ENCODE peak calls at places on chromosomes 2 and 18, in nine cellular contexts. One of them, this sample, is unnamed. For H3K27me3, the result is how much of the 10 kb centered on the place peaks cover.

GRCh38 chr2:105746177-105747080 is 1.7 kb downstream of the NCK2 start:
- DNase-seq in neural progenitor cell: peak
- DNase-seq in HCT116: no peak
- DNase-seq in GM06990: peak
- DNase-seq in tibial artery: peak
- DNase-seq in PC-3: peak
- DNase-seq in thoracic aorta: peak
- DNase-seq in psoas muscle: no peak
- DNase-seq in MM.1S: peak
- DNase-seq in this sample: no peak

GRCh38 chr2:200814917-200815316 is 3.2 kb downstream of the BZW1 start:
- DNase-seq in neural progenitor cell: no peak
- DNase-seq in HCT116: no peak
- DNase-seq in GM06990: no peak
- DNase-seq in tibial artery: no peak
- DNase-seq in PC-3: no peak
- DNase-seq in thoracic aorta: no peak
- DNase-seq in psoas muscle: no peak
- DNase-seq in MM.1S: no peak
- DNase-seq in this sample: no peak

GRCh38 chr2:142286618-142287017 is 155.8 kb upstream of the LRP1B start:
- DNase-seq in neural progenitor cell: peak
- DNase-seq in HCT116: peak
- DNase-seq in GM06990: no peak
- DNase-seq in tibial artery: no peak
- DNase-seq in PC-3: peak
- DNase-seq in thoracic aorta: no peak
- DNase-seq in psoas muscle: no peak
- DNase-seq in MM.1S: no peak
- DNase-seq in this sample: no peak

GRCh38 chr18:11664286-11664685 is 24.8 kb upstream of the GNAL start:
- DNase-seq in neural progenitor cell: no peak
- DNase-seq in HCT116: no peak
- DNase-seq in GM06990: no peak
- DNase-seq in tibial artery: no peak
- DNase-seq in PC-3: no peak
- DNase-seq in thoracic aorta: no peak
- DNase-seq in psoas muscle: no peak
- DNase-seq in MM.1S: no peak
- DNase-seq in this sample: no peak

GRCh38 chr2:108621087-108621559 is 86.9 kb downstream of the LIMS1 start:
- DNase-seq in neural progenitor cell: peak
- DNase-seq in HCT116: peak
- DNase-seq in GM06990: peak
- DNase-seq in tibial artery: no peak
- DNase-seq in PC-3: peak
- DNase-seq in thoracic aorta: no peak
- DNase-seq in psoas muscle: no peak
- DNase-seq in MM.1S: peak
- DNase-seq in this sample: no peak

GRCh38 chr2:242052421-242052820 is 182.9 kb downstream of the RTP5 start:
- DNase-seq in neural progenitor cell: no peak
- DNase-seq in HCT116: no peak
- DNase-seq in GM06990: no peak
- DNase-seq in tibial artery: no peak
- DNase-seq in PC-3: no peak
- DNase-seq in thoracic aorta: no peak
- DNase-seq in psoas muscle: no peak
- DNase-seq in MM.1S: no peak
- DNase-seq in this sample: no peak

GRCh38 chr2:9653485-9654271 is 22.9 kb upstream of the YWHAQ start:
- DNase-seq in neural progenitor cell: no peak
- DNase-seq in HCT116: no peak
- DNase-seq in GM06990: peak
- DNase-seq in tibial artery: no peak
- DNase-seq in PC-3: no peak
- DNase-seq in thoracic aorta: no peak
- DNase-seq in psoas muscle: no peak
- DNase-seq in MM.1S: no peak
- DNase-seq in this sample: no peak

GRCh38 chr2:96555146-96555610 is 18.6 kb downstream of the ARID5A start:
- DNase-seq in neural progenitor cell: no peak
- DNase-seq in HCT116: no peak
- DNase-seq in GM06990: no peak
- DNase-seq in tibial artery: no peak
- DNase-seq in PC-3: no peak
- DNase-seq in thoracic aorta: no peak
- DNase-seq in psoas muscle: no peak
- DNase-seq in MM.1S: no peak
- DNase-seq in this sample: no peak

GRCh38 chr18:74524097-74524496 is 10.2 kb upstream of the CNDP1 start:
- DNase-seq in neural progenitor cell: no peak
- DNase-seq in HCT116: no peak
- DNase-seq in GM06990: no peak
- DNase-seq in tibial artery: peak
- DNase-seq in PC-3: no peak
- DNase-seq in thoracic aorta: no peak
- DNase-seq in psoas muscle: no peak
- DNase-seq in MM.1S: no peak
- DNase-seq in this sample: no peak

GRCh38 chr18:22223263-22223960 is 54.0 kb downstream of the GATA6 start:
- DNase-seq in neural progenitor cell: no peak
- DNase-seq in HCT116: peak
- DNase-seq in GM06990: no peak
- DNase-seq in tibial artery: peak
- DNase-seq in PC-3: peak
- DNase-seq in thoracic aorta: peak
- DNase-seq in psoas muscle: peak
- DNase-seq in MM.1S: no peak
- DNase-seq in this sample: peak

DNA sequence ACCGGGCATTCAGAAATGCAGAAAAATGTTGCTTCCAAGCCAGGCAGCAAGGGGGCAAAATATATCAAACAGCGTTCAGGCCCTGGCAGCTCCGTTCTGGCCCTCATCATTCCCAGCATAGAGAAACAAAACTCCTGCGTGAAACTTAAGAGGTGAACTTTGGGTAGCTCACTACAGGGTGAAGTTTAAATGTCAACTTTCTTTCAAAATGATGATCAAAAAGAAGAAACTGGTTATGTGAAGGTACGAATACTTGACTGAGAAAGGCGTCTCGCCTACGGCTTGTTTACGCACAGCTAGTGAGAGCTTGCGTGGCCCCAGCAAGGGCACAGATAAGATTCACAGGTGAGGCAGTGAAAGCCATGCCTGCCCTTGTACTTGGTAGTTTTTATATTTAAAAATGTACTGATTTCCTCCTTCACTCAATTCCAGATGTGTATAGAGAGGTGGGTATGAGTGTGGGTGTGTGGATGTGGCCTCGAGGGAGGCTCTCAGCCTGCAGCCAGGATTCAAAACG is 127.5 kb downstream of the NFATC1 start:
- DNase-seq in neural progenitor cell: no peak
- DNase-seq in HCT116: no peak
- DNase-seq in GM06990: no peak
- DNase-seq in tibial artery: peak
- DNase-seq in PC-3: no peak
- DNase-seq in thoracic aorta: no peak
- DNase-seq in psoas muscle: no peak
- DNase-seq in MM.1S: no peak
- DNase-seq in this sample: no peak
- H3K4me3 ChIP-seq in neural progenitor cell: no peak
- H3K4me3 ChIP-seq in HCT116: no peak
- H3K4me3 ChIP-seq in GM06990: no peak
- H3K4me3 ChIP-seq in tibial artery: no peak
- H3K4me3 ChIP-seq in PC-3: no peak
- H3K4me3 ChIP-seq in thoracic aorta: no peak
- H3K4me3 ChIP-seq in psoas muscle: no peak
- H3K4me3 ChIP-seq in MM.1S: no peak
- H3K4me3 ChIP-seq in this sample: no peak

DNA sequence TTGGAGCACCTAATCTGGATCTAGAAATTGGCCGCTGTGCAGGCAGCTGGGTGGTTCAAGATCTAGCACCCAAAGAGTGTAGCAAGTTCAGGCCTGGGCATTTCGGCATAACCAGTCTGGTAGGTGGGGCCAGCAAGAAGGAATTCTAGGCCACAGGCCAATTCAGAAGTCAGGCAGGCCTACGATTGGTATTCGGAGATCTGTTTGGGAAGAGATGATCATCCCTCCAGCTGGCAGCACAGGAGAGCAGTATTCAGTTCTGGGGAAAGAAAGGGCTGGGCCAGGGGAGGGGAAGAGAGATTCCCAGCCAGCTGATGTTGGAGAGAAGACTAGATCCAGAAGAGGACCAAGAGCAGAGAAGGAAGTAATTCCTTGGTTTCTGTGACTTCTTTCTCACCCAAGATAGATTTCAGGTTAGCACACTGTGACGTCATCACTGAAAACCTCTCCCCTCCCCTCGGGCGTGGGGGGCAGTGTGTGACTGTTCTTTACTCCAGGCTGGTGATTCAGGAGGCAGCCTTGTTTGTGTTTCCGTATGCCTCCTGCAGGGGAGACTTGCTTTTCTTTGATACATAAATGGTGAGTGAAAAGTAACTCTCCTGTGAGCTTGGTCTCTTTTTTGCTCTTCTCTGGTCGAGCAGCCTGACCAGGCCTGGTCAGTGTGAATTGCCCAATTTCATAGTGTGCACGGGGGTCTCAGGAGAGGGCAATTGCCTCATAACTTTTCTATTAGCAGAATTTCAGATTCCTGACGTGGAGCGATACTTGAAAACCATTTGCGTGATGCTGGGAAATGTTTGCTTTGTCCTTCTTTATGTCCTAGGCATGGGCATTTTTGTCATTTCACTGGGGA is 61.1 kb downstream of the MEIS1 start:
- DNase-seq in neural progenitor cell: peak
- DNase-seq in HCT116: no peak
- DNase-seq in GM06990: no peak
- DNase-seq in tibial artery: peak
- DNase-seq in PC-3: peak
- DNase-seq in thoracic aorta: peak
- DNase-seq in psoas muscle: peak
- DNase-seq in MM.1S: no peak
- DNase-seq in this sample: peak
- TF ChIP-seq CTCF in neural progenitor cell: no peak
- TF ChIP-seq CTCF in HCT116: no peak
- TF ChIP-seq CTCF in GM06990: no peak
- TF ChIP-seq CTCF in tibial artery: peak
- TF ChIP-seq CTCF in PC-3: peak
- TF ChIP-seq CTCF in thoracic aorta: peak
- TF ChIP-seq CTCF in psoas muscle: no peak
- TF ChIP-seq CTCF in MM.1S: no peak
- TF ChIP-seq CTCF in this sample: peak

DNA sequence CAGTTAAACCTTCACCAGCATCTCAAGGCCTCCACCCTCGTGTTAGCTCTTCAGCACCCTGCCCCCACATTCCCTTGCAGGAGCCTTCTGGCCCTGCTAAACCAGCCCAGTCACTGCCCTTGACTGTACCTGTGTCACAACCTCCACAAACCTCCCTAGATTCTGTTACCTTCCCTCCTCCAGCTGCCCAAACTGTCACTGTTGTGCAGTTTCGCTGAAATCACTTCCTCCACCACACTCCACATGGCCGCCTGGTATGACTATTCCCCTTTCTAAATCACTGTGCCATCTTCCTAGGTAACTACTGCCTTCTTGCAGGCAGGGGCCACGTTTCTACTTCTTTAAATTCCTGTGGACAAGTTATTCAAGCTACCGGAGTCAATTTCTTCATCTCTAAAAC is 160.2 kb downstream of the GALNT14 start:
- DNase-seq in neural progenitor cell: no peak
- DNase-seq in HCT116: no peak
- DNase-seq in GM06990: no peak
- DNase-seq in tibial artery: no peak
- DNase-seq in PC-3: no peak
- DNase-seq in thoracic aorta: no peak
- DNase-seq in psoas muscle: no peak
- DNase-seq in MM.1S: no peak
- DNase-seq in this sample: no peak
- H3K27me3 ChIP-seq in neural progenitor cell: under half
- H3K27me3 ChIP-seq in HCT116: under half
- H3K27me3 ChIP-seq in GM06990: under half
- H3K27me3 ChIP-seq in tibial artery: under half
- H3K27me3 ChIP-seq in PC-3: under half
- H3K27me3 ChIP-seq in thoracic aorta: under half
- H3K27me3 ChIP-seq in psoas muscle: under half
- H3K27me3 ChIP-seq in MM.1S: under half
- H3K27me3 ChIP-seq in this sample: under half

GRCh38 chr18:907171-907879 is 2.7 kb downstream of the ADCYAP1 start:
- DNase-seq in neural progenitor cell: peak
- DNase-seq in HCT116: no peak
- DNase-seq in GM06990: no peak
- DNase-seq in tibial artery: no peak
- DNase-seq in PC-3: peak
- DNase-seq in thoracic aorta: no peak
- DNase-seq in psoas muscle: peak
- DNase-seq in MM.1S: no peak
- DNase-seq in this sample: no peak

GRCh38 chr18:905948-906415 is 1.3 kb downstream of the ADCYAP1 start:
- DNase-seq in neural progenitor cell: peak
- DNase-seq in HCT116: no peak
- DNase-seq in GM06990: no peak
- DNase-seq in tibial artery: no peak
- DNase-seq in PC-3: no peak
- DNase-seq in thoracic aorta: no peak
- DNase-seq in psoas muscle: no peak
- DNase-seq in MM.1S: no peak
- DNase-seq in this sample: no peak

GRCh38 chr18:906416-907170 is 1.9 kb downstream of the ADCYAP1 start:
- DNase-seq in neural progenitor cell: peak
- DNase-seq in HCT116: no peak
- DNase-seq in GM06990: no peak
- DNase-seq in tibial artery: no peak
- DNase-seq in PC-3: no peak
- DNase-seq in thoracic aorta: no peak
- DNase-seq in psoas muscle: no peak
- DNase-seq in MM.1S: no peak
- DNase-seq in this sample: no peak

GRCh38 chr18:908631-909621 is 4.3 kb downstream of the ADCYAP1 start:
- DNase-seq in neural progenitor cell: peak
- DNase-seq in HCT116: no peak
- DNase-seq in GM06990: no peak
- DNase-seq in tibial artery: no peak
- DNase-seq in PC-3: no peak
- DNase-seq in thoracic aorta: no peak
- DNase-seq in psoas muscle: no peak
- DNase-seq in MM.1S: no peak
- DNase-seq in this sample: no peak

DNA sequence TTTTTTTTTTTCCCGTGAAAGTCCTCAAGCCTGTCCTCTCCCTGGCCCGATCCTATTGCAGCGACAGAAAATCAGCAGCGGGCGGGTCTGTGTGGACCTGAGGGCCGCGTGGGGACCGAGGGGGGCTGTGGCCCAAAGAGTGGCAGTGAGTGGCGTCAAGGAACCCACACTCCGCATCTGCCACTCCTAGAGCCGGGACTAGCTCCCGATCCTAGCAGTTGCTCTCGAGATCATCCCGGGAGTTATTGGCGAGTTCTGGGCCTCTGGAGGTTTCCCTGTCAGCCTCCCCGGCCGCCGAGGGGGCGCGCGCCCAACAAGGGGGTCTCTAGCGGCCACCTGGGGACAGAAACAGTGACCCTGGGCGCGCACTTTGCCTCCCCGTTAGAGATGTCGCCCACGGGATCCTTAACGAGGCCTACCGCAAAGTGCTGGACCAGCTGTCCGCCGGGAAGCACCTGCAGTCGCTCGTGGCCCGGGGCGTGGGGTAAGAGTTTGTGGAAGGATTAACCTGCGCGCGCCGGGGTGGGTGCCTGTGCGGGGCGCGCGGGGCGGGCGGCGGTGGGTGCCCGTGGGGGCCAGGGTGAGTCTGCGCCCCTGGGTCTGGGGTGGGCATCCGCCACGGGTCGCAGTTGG is 3.3 kb downstream of the ADCYAP1 start:
- DNase-seq in neural progenitor cell: peak
- DNase-seq in HCT116: no peak
- DNase-seq in GM06990: no peak
- DNase-seq in tibial artery: no peak
- DNase-seq in PC-3: no peak
- DNase-seq in thoracic aorta: no peak
- DNase-seq in psoas muscle: peak
- DNase-seq in MM.1S: no peak
- DNase-seq in this sample: no peak
- H3K4me3 ChIP-seq in neural progenitor cell: peak
- H3K4me3 ChIP-seq in HCT116: no peak
- H3K4me3 ChIP-seq in GM06990: no peak
- H3K4me3 ChIP-seq in tibial artery: peak
- H3K4me3 ChIP-seq in PC-3: peak
- H3K4me3 ChIP-seq in thoracic aorta: peak
- H3K4me3 ChIP-seq in psoas muscle: peak
- H3K4me3 ChIP-seq in MM.1S: no peak
- H3K4me3 ChIP-seq in this sample: no peak